ENCODE peak calls at places on chromosomes 5 and 9, in six cellular contexts. P is CD4-positive, CD25-positive, alpha-beta regulatory T cell; T is trophoblast cell; M is left ventricle myocardium inferior; B is PC-9; W is CD4-positive, alpha-beta memory T cell. C is an unnamed sample.

GRCh38 chr5:88888291-88888690 is 5.3 kb upstream of the MEF2C start:
- DNase-seq in P (no peak), T (no peak), M (no peak), B (no peak), W (no peak), C (no peak)

GRCh38 chr5:136374638-136375037 is 9.3 kb upstream of the TRPC7 start:
- DNase-seq in P (no peak), T (no peak), M (no peak), B (no peak), W (no peak), C (no peak)

GRCh38 chr5:134662971-134663370 is 14.4 kb downstream of the SEC24A start:
- DNase-seq in P (no peak), T (no peak), M (no peak), B (no peak), W (no peak), C (no peak)

GRCh38 chr5:2832394-2832793 is 80.9 kb upstream of the IRX2 start:
- DNase-seq in P (no peak), T (no peak), M (no peak), B (no peak), W (no peak), C (no peak)

GRCh38 chr5:99122976-99123375 is 194.2 kb upstream of the CHD1 start:
- DNase-seq in P (no peak), T (peak; percentile 30), M (no peak), B (no peak), W (no peak), C (no peak)

GRCh38 chr5:36777105-36777757 is 99.3 kb upstream of the NIPBL start:
- DNase-seq in P (no peak), T (no peak), M (no peak), B (no peak), W (no peak), C (no peak)

GRCh38 chr9:82124090-82124489 is 135.5 kb downstream of the SPATA31D1 start:
- DNase-seq in P (no peak), T (no peak), M (no peak), B (no peak), W (no peak), C (no peak)

GRCh38 chr5:160923927-160924705 is 72.1 kb upstream of the ATP10B start:
- DNase-seq in P (no peak), T (peak; percentile 97), M (no peak), B (peak; percentile 93), W (no peak), C (no peak)

GRCh38 chr9:77953590-77953989 is 78.0 kb downstream of the GNAQ start:
- DNase-seq in P (no peak), T (no peak), M (no peak), B (no peak), W (no peak), C (no peak)

GRCh38 chr5:67214036-67214435 is 17.4 kb upstream of the CD180 start:
- DNase-seq in P (no peak), T (no peak), M (no peak), B (no peak), W (no peak), C (no peak)

GRCh38 chr5:72451771-72452505 is 55.3 kb downstream of the ZNF366 start:
- DNase-seq in P (no peak), T (no peak), M (peak; percentile 76), B (peak; percentile 77), W (no peak), C (no peak)

DNA sequence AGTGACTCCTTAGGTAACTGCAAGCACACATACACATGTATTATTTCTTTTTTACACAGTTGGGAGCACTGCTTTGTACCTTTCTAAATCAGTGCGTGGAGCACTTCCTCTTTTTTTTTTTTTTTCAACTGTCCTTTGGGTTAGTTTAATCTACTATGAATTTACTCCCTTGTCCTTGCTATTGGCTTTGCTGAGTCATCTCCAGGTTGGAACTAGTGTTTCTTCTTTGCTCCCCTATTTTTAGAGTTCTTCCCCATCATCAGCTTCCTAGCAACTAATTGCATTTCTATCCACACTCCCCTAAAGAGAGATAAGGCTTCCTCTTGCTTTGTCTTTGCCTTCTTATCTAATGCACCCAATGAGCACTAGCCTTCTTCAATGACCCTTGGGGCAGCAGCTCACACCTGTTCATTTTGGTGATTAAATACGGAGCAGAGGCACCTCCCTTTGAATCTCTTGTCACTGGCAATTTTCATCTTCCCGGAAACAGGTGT is 24.3 kb downstream of the S100Z start:
- DNase-seq in P (no peak), T (no peak), M (no peak), B (no peak), W (no peak), C (no peak)
- H3K27ac ChIP-seq in P (no peak overlapping the region), T (no peak overlapping the region), M (no peak overlapping the region), B (no peak overlapping the region), W (no peak overlapping the region), C (no peak overlapping the region)

GRCh38 chr5:140338336-140338735 is 8.1 kb downstream of the HBEGF start:
- DNase-seq in P (no peak), T (no peak), M (no peak), B (no peak), W (no peak), C (no peak)
- H3K4me1 ChIP-seq in P (peaks cover 16% of the 10 kb centered on the region), T (peaks cover 2% of the 10 kb centered on the region), M (peaks cover 90% of the 10 kb centered on the region), B (peaks cover 39% of the 10 kb centered on the region), W (peaks cover 21% of the 10 kb centered on the region), C (peaks cover 17% of the 10 kb centered on the region)

GRCh38 chr5:168301593-168302388 is 10.3 kb downstream of the WWC1 start:
- DNase-seq in P (no peak), T (no peak), M (no peak), B (peak; percentile 97), W (no peak), C (no peak)
- H3K4me3 ChIP-seq in P (no peak overlapping the region), T (no peak overlapping the region), M (no peak overlapping the region), B (no peak overlapping the region), W (no peak overlapping the region), C (no peak overlapping the region)

DNA sequence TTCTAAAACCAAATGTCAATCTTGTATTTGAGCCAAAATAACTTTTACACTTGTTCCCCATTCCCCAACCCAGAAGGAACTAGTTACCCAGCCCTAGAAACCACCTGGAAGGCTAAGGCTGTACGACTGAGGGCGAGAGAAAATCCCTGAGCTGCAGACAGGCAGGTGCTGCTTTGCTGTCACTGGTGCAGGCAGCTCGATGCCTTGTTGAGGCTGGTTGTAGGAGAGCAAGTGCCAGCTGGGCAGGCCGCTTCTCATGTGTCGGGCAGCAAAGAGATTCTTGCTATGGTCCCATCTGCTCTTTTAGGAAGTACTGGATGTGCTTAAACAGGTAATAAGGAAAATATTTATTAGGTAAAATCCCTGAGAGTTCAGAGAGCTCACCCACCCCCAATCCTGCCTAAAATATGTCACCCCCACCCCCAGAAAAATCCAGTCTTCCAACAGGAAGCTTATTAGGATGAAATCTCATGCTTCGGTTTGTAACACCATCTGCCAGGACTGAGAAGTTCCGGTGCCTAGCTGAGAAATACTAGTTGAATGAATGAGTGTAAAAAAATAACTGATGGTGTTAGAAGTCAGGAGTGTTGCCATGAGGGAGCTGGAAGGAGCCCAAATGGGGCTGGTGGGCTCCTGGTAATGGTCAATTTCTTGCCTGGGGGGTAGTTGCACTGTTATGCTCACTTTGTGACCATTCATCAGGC is 91.1 kb upstream of the DMRT1 start:
- DNase-seq in P (no peak), T (no peak), M (no peak), B (no peak), W (no peak), C (no peak)
- H3K27ac ChIP-seq in P (no peak overlapping the region), T (peak overlapping the region; percentile 86), M (peak overlapping the region; percentile 94), B (no peak overlapping the region), W (no peak overlapping the region), C (no peak overlapping the region)

DNA sequence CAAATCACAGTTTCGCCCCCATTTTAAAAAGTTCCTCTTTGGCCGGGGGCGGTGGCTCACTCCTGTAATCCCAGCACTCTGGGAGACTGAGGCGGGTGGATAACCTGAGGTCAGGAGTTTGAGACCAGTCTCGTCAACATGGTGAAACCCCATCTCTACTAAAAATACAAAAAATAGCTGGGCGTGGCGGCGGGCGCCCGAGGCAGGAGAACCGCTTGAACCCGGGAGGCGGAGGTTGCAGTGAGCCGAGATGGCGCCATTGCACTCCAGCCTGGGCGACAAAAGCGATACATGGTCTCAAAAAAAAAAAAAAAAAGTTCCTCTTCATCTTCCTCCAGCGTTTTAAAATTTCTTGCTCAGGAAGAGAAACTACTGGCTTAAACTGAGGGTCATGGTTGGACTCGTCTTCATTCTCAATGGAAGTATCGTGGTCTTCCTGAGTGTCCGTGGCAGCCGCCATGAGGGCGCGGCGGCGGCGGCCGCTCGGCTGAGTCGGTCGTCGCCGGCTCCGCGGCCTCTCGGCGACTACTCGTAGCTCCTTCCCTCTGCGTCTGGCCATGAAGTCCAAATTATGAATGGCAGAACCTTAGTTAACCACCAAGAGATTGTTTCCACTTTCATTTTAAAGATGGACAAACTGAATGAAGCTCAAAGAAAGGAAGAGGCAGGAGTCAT is 92.1 kb upstream of the NR5A1 start:
- DNase-seq in P (no peak), T (no peak), M (no peak), B (no peak), W (no peak), C (no peak)
- H3K4me1 ChIP-seq in P (no peaks in the 10 kb centered on the region), T (peaks cover 5% of the 10 kb centered on the region), M (peaks cover 9% of the 10 kb centered on the region), B (peaks cover 6% of the 10 kb centered on the region), W (no peaks in the 10 kb centered on the region), C (no peaks in the 10 kb centered on the region)

DNA sequence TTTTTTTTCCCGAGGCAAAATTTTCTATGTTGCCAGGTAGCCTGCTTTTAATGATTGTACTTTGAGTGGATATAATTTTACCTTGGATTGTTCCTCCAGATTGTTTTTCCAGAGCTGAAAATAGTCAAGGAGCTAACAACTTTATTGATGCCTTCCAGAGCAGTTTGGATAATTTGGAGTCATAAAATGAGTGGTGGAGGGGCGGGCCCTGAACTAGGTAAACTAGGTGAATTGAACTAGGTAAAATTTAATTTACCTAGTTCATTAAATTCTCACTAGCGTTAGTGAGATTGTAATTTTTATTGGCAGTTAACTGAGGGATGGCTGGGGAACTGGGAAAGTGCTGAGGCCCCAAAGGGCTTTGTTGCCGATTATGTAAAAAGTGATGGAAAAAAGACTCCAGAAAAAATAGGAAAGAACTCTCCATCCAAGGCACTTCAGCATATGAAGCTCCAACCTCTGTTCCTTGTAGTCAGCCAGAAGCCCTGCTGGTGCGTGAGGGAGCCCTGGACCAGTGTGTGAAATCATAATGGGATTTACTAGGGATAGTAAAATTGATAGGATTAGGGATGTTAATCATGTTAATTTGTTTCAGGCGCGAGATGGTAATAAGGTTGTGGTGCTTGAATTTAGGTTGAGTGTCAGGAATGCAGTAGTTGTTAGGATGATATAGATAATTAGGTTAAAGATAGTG is 1.7 kb downstream of the DNAJC25 start:
- DNase-seq in P (no peak), T (no peak), M (no peak), B (no peak), W (no peak), C (no peak)
- H3K4me3 ChIP-seq in P (peak overlapping the region; percentile 74), T (no peak overlapping the region), M (peak overlapping the region; percentile 97), B (peak overlapping the region; percentile 73), W (peak overlapping the region; percentile 69), C (no peak overlapping the region)

DNA sequence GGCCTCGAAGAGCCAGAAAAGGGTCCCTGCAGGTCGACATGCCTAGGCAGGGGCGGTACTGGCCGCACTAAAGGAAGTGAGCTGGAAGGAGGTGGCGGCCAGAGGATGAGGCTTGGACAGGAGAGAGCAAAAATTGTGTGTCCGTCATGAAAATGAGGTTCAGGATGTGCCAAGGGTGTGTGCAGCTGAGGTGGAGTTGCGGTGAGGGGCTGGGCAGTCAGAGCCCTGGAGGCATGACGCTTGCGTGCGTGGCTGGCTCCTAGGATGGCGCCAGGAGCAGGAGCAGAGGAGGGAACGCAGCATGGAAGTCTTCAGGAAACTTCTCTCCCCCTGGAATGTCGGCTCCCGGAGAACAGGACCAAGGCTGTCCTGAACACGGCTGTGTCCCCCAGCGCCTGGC is 5.5 kb upstream of the PDLIM7 start:
- DNase-seq in P (no peak), T (no peak), M (no peak), B (no peak), W (no peak), C (no peak)
- H3K27ac ChIP-seq in P (no peak overlapping the region), T (no peak overlapping the region), M (no peak overlapping the region), B (no peak overlapping the region), W (no peak overlapping the region), C (no peak overlapping the region)

GRCh38 chr5:32769711-32770110 is 58.6 kb downstream of the NPR3 start:
- DNase-seq in P (no peak), T (no peak), M (no peak), B (no peak), W (no peak), C (no peak)
- H3K4me1 ChIP-seq in P (no peaks in the 10 kb centered on the region), T (peaks cover 2% of the 10 kb centered on the region), M (peaks cover 14% of the 10 kb centered on the region), B (peaks cover 18% of the 10 kb centered on the region), W (no peaks in the 10 kb centered on the region), C (no peaks in the 10 kb centered on the region)

C was measured in naive thymus-derived CD4-positive, alpha-beta T cell.